ENCODE peak calls at places on chromosomes 3 and 15, in six cellular contexts. X, E, N, D, A and G are unnamed samples.
A peak's percentile ranks its signal among the peaks of the same experiment; 100 is the strongest.

GRCh38 chr3:190709351-190709773 is 153.1 kb downstream of the GMNC start:
- DNase-seq in A (peak; percentile 38), E (no peak), D (no peak), X (no peak), N (no peak), G (no peak)

GRCh38 chr15:63945005-63945788 is 101.1 kb downstream of the DAPK2 start:
- DNase-seq in D (peak; percentile 58), X (peak; percentile 50), A (peak; percentile 44), N (peak; percentile 76), E (peak; percentile 83), G (peak; percentile 48)

GRCh38 chr3:155872904-155873646 is 2.6 kb downstream of the GMPS start:
- DNase-seq in N (no peak), D (no peak), E (no peak), X (no peak), A (no peak), G (no peak)

GRCh38 chr3:159637895-159638542 is 350.6 kb upstream of the IL12A start:
- DNase-seq in A (no peak), D (no peak), X (no peak), N (no peak), E (no peak), G (no peak)

GRCh38 chr3:51388286-51389029 is 2.6 kb upstream of the RBM15B start:
- DNase-seq in A (peak; percentile 14), X (no peak), D (no peak), N (no peak), E (peak; percentile 81), G (no peak)

GRCh38 chr15:70832176-70832575 is 21.8 kb downstream of the LARP6 start:
- DNase-seq in N (no peak), D (no peak), E (no peak), A (no peak), X (no peak), G (no peak)

GRCh38 chr3:127784865-127785710 is 37.2 kb downstream of the MGLL start:
- DNase-seq in D (no peak), N (no peak), X (no peak), E (peak; percentile 69), A (no peak), G (no peak)

GRCh38 chr15:40412095-40412759 is 6.6 kb downstream of the IVD start:
- DNase-seq in N (no peak), X (no peak), D (no peak), E (peak; percentile 83), A (no peak), G (no peak)

GRCh38 chr3:157416347-157417087 is 20.1 kb upstream of the PTX3 start:
- DNase-seq in A (no peak), D (no peak), N (no peak), E (no peak), X (no peak), G (peak; percentile 92)

GRCh38 chr3:196736670-196737374 is 2.8 kb upstream of the PAK2 start:
- DNase-seq in A (no peak), X (no peak), D (no peak), E (no peak), N (no peak), G (no peak)

GRCh38 chr3:119717520-119717919 is 14.7 kb downstream of the CFAP91 start:
- DNase-seq in N (no peak), D (no peak), X (no peak), E (no peak), A (no peak), G (no peak)

GRCh38 chr15:68993276-68993675 is 21.2 kb upstream of the NOX5 start:
- DNase-seq in A (no peak), E (no peak), X (no peak), N (no peak), D (no peak), G (no peak)

GRCh38 chr3:42133500-42134298 is 42.5 kb downstream of the TRAK1 start:
- DNase-seq in E (no peak), D (no peak), X (no peak), N (no peak), A (no peak), G (no peak)

GRCh38 chr3:99789322-99789721 is 28.3 kb upstream of the CMSS1 start:
- DNase-seq in N (peak; percentile 48), D (no peak), E (peak; percentile 13), X (no peak), A (peak; percentile 67), G (peak; percentile 48)

GRCh38 chr3:5226783-5227182 is 39.3 kb downstream of the EDEM1 start:
- DNase-seq in N (peak; percentile 24), E (no peak), X (no peak), A (no peak), D (no peak), G (peak; percentile 65)

GRCh38 chr3:174325834-174326705 is 533.1 kb upstream of the NAALADL2 start:
- DNase-seq in E (no peak), A (no peak), X (no peak), D (no peak), N (no peak), G (no peak)

GRCh38 chr3:10742031-10742671 is 73.9 kb upstream of the SLC6A11 start:
- DNase-seq in D (no peak), N (no peak), E (no peak), X (no peak), A (no peak), G (no peak)

GRCh38 chr15:57437564-57437963 is 61.3 kb downstream of the CGNL1 start:
- DNase-seq in A (no peak), N (no peak), X (no peak), E (no peak), D (no peak), G (no peak)

GRCh38 chr3:128273841-128274573 is 120.7 kb downstream of the EEFSEC start:
- DNase-seq in N (no peak), X (no peak), A (no peak), E (no peak), D (no peak), G (no peak)

GRCh38 chr15:44028349-44028748 is 166.7 kb downstream of the FRMD5 start:
- DNase-seq in X (no peak), A (peak; percentile 41), N (no peak), E (no peak), D (no peak), G (no peak)

GRCh38 chr15:94098877-94099606 is 132.3 kb upstream of the MCTP2 start:
- DNase-seq in D (no peak), X (no peak), E (no peak), N (no peak), A (no peak), G (no peak)

GRCh38 chr15:60074181-60074885 is 70.2 kb downstream of the FOXB1 start:
- DNase-seq in X (peak; percentile 8), N (no peak), D (no peak), E (peak; percentile 11), A (peak; percentile 24), G (no peak)

GRCh38 chr3:23540600-23540999 is 265.2 kb upstream of the UBE2E1 start:
- DNase-seq in X (no peak), E (no peak), D (no peak), N (no peak), A (no peak), G (no peak)

GRCh38 chr3:30511524-30512278 is 94.7 kb upstream of the TGFBR2 start:
- DNase-seq in N (no peak), E (no peak), A (peak; percentile 94), D (peak; percentile 48), X (no peak), G (no peak)

GRCh38 chr3:72162649-72163184 is 377.8 kb upstream of the PROK2 start:
- DNase-seq in D (no peak), E (no peak), X (no peak), A (no peak), N (no peak), G (no peak)
- H3K36me3 ChIP-seq in D (no peaks in the 10 kb centered on the region), E (no peaks in the 10 kb centered on the region), X (no peaks in the 10 kb centered on the region), A (no peaks in the 10 kb centered on the region), N (no peaks in the 10 kb centered on the region), G (no peaks in the 10 kb centered on the region)

DNA sequence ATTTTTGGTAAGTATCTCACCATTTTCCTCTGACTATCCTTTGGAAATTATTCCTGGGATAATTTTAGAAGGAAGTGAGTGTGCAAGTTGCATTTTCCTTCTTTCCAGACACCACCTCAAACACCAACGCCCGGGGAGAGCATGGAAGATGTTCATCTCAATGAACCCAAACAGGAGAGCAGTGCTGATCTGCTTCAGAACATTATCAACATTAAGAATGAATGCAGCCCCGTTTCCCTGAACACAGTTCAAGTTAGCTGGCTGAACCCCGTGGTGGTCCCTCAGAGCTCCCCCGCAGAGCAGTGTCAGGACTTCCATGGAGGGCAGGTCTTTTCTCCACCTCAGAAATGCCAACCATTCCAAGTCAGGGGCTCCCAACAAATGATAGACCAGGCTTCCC is 3.7 kb downstream of the NFKBIZ start:
- DNase-seq in D (no peak), A (no peak), N (no peak), E (no peak), X (no peak), G (no peak)
- H3K36me3 ChIP-seq in D (no peaks in the 10 kb centered on the region), A (peaks cover 68% of the 10 kb centered on the region), N (peaks cover 61% of the 10 kb centered on the region), E (peaks cover 53% of the 10 kb centered on the region), X (peaks cover 61% of the 10 kb centered on the region), G (peaks cover 34% of the 10 kb centered on the region)

DNA sequence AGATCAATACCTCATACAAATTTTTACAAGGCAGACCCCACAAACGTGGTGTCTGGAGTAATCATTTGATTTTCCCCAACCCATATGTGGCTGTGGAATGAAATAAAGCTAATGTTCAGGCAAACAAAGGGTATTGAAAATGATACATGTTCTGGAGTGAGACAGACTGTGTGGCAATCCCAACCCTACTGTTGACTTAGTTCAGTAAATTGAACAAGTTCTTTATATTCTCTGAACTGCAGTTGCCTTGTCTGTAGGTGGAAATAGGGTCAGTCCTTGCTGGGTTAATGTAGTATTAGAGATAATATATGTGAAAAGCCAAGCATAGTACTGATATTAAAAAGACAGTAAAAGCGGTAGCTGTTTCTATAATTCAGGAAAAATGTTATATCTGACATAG is 69.0 kb downstream of the GRM7 start:
- DNase-seq in X (no peak), E (no peak), N (no peak), A (no peak), D (no peak), G (no peak)
- H3K36me3 ChIP-seq in X (no peaks in the 10 kb centered on the region), E (no peaks in the 10 kb centered on the region), N (no peaks in the 10 kb centered on the region), A (no peaks in the 10 kb centered on the region), D (no peaks in the 10 kb centered on the region), G (no peaks in the 10 kb centered on the region)

GRCh38 chr15:75360856-75361255 is 7.6 kb downstream of the MAN2C1 start:
- DNase-seq in D (no peak), X (no peak), N (no peak), A (no peak), E (no peak), G (no peak)

GRCh38 chr15:75361989-75362641 is 6.3 kb downstream of the MAN2C1 start:
- DNase-seq in E (no peak), X (no peak), N (no peak), A (no peak), D (no peak), G (no peak)

GRCh38 chr15:75363786-75364185 is 4.6 kb downstream of the MAN2C1 start:
- DNase-seq in N (no peak), E (no peak), A (no peak), D (no peak), X (no peak), G (no peak)

GRCh38 chr15:75361361-75361988 is 6.9 kb downstream of the MAN2C1 start:
- DNase-seq in A (no peak), E (no peak), X (no peak), D (no peak), N (no peak), G (no peak)

DNA sequence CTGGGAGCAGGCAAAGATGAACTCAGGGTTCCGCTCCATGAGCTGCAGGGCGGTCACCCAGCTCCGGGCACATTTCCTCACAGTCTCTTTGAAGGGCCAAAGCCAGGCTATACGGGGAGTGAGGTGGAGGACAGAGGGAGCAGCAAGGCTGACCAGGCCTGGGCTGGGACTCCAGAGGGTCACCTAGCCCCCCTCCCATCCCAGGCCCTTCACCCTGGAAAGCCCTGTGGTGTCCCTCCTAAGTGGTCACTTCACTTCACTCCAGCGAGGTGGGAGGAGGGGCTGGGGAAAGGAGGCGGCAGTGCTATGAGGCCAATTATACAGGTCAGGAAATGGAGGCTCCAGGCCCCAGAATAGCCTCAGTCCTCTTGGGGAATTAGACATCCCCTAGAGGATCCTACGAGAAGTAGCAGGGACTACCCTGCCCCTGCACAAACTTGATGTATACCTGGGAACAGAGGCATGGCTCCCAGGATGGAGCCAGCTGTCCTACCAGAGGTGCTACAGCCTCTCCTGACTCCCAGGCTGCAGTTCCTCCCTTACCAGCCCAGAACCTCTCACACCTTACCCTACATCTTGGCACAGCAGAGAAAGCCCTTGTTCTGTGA is 5.7 kb downstream of the MAN2C1 start:
- DNase-seq in A (no peak), N (no peak), X (no peak), D (no peak), E (no peak), G (no peak)
- H3K36me3 ChIP-seq in A (peaks cover 42% of the 10 kb centered on the region), N (peaks cover 25% of the 10 kb centered on the region), X (peaks cover 77% of the 10 kb centered on the region), D (no peaks in the 10 kb centered on the region), E (peaks cover 10% of the 10 kb centered on the region), G (no peaks in the 10 kb centered on the region)